ENCODE peak calls at places on chromosome 20, in six cellular contexts. B is endodermal cell, N is WTC11, X is neural crest cell, R is caudate nucleus, V is hypothalamus. S is an unnamed sample.

GRCh38 chr20:32247957-32248497 is 29.4 kb upstream of the KIF3B start:
- DNase-seq in N (no peak), X (no peak), B (no peak), R (no peak), V (no peak), S (no peak)

GRCh38 chr20:34268851-34269668 is 27.8 kb downstream of the ASIP start:
- DNase-seq in R (no peak), V (no peak), B (peak), N (peak), X (no peak), S (peak)

GRCh38 chr20:63625771-63626423 is 1.0 kb downstream of the GMEB2 start:
- DNase-seq in B (peak), R (no peak), X (no peak), V (no peak), N (no peak), S (peak)

GRCh38 chr20:56897318-56897962 is 268.3 kb downstream of the TFAP2C start:
- DNase-seq in X (no peak), V (no peak), R (no peak), B (peak), N (peak), S (no peak)

GRCh38 chr20:59084041-59084841 is 41.7 kb upstream of the PRELID3B start:
- DNase-seq in B (no peak), N (no peak), R (no peak), V (no peak), X (no peak), S (no peak)

GRCh38 chr20:44215125-44215524 is 4.6 kb upstream of the OSER1 start:
- DNase-seq in R (peak), N (peak), B (peak), X (peak), V (no peak), S (peak)

GRCh38 chr20:53162251-53162835 is 190.2 kb downstream of the TSHZ2 start:
- DNase-seq in X (peak), N (peak), B (peak), V (no peak), R (no peak), S (peak)

GRCh38 chr20:5024103-5024502 is 22.8 kb upstream of the SLC23A2 start:
- DNase-seq in N (no peak), B (no peak), V (no peak), R (no peak), X (no peak), S (peak)

GRCh38 chr20:56752274-56752673 is 123.2 kb downstream of the TFAP2C start:
- DNase-seq in N (no peak), X (no peak), R (no peak), B (peak), V (no peak), S (no peak)

GRCh38 chr20:62832212-62832922 is 15.5 kb downstream of the COL9A3 start:
- DNase-seq in X (no peak), B (peak), V (no peak), N (peak), R (no peak), S (no peak)

GRCh38 chr20:3745686-3746173 is 13.2 kb downstream of the HSPA12B start:
- DNase-seq in R (no peak), N (no peak), B (no peak), V (no peak), X (no peak), S (no peak)

GRCh38 chr20:46161921-46162320 is 43.8 kb downstream of the CD40 start:
- DNase-seq in X (no peak), N (no peak), R (no peak), B (no peak), V (no peak), S (no peak)

GRCh38 chr20:6769953-6770831 is 2.7 kb downstream of the BMP2 start:
- DNase-seq in V (no peak), B (peak), X (no peak), N (peak), R (no peak), S (no peak)

GRCh38 chr20:53918949-53919361 is 151.4 kb downstream of the BCAS1 start:
- DNase-seq in B (peak), X (peak), N (peak), R (no peak), V (no peak), S (no peak)

GRCh38 chr20:23419995-23420901 is 1.0 kb downstream of the NAPB start:
- DNase-seq in R (no peak), B (peak), N (no peak), X (no peak), V (no peak), S (peak)

GRCh38 chr20:62131560-62132320 is 9.5 kb downstream of the LSM14B start:
- DNase-seq in R (no peak), B (no peak), X (no peak), N (no peak), V (no peak), S (no peak)

GRCh38 chr20:57212890-57213276 is 53.6 kb downstream of the BMP7 start:
- DNase-seq in N (no peak), X (no peak), V (no peak), R (no peak), B (no peak), S (no peak)

GRCh38 chr20:37251836-37252477 is 9.7 kb downstream of the GHRH start:
- DNase-seq in R (no peak), B (peak), N (no peak), X (no peak), V (no peak), S (no peak)

S was measured in fibroblast of mammary gland.